ENCODE peak calls at places on chromosomes 7 and 10, in ten cellular contexts. S is Peyer's patch, P is IMR-90, X is sigmoid colon, T is A549, U is body of pancreas, W is heart left ventricle, K is HCT116, D is transverse colon, H is stomach. C is an unnamed sample.

GRCh38 chr10:6563075-6563474 is 17.0 kb downstream of the PRKCQ start:
- DNase-seq in S (no peak), P (no peak), X (no peak), T (no peak), U (no peak), W (no peak), K (no peak), D (no peak), H (no peak), C (no peak)

GRCh38 chr10:104299031-104299904 is 30.3 kb downstream of the GSTO2 start:
- DNase-seq in S (no peak), P (peak), X (no peak), T (no peak), U (no peak), W (peak), K (no peak), D (no peak), H (no peak), C (no peak)

GRCh38 chr10:118966131-118967125 is 63.1 kb upstream of the NANOS1 start:
- DNase-seq in S (no peak), P (no peak), X (no peak), T (no peak), U (no peak), W (peak), K (no peak), D (no peak), H (no peak), C (no peak)

GRCh38 chr7:90705391-90706066 is 109.4 kb downstream of the CDK14 start:
- DNase-seq in S (no peak), P (no peak), X (no peak), T (no peak), U (no peak), W (no peak), K (no peak), D (no peak), H (no peak), C (no peak)

GRCh38 chr10:23604613-23605012 is 165.7 kb downstream of the OTUD1 start:
- DNase-seq in S (no peak), P (no peak), X (no peak), T (no peak), U (no peak), W (no peak), K (no peak), D (no peak), H (no peak), C (no peak)

GRCh38 chr10:12483996-12484944 is 134.9 kb downstream of the CAMK1D start:
- DNase-seq in S (peak), P (no peak), X (no peak), T (no peak), U (no peak), W (no peak), K (no peak), D (no peak), H (no peak), C (no peak)

GRCh38 chr10:49707585-49707984 is 28.1 kb downstream of the C10orf53 start:
- DNase-seq in S (no peak), P (no peak), X (no peak), T (no peak), U (no peak), W (no peak), K (no peak), D (no peak), H (no peak), C (no peak)

GRCh38 chr10:19811517-19811916 is 4.7 kb upstream of the PLXDC2 start:
- DNase-seq in S (no peak), P (peak), X (peak), T (no peak), U (peak), W (no peak), K (no peak), D (no peak), H (no peak), C (no peak)

GRCh38 chr7:47940482-47941001 is 7.7 kb downstream of the PKD1L1 start:
- DNase-seq in S (no peak), P (peak), X (no peak), T (no peak), U (no peak), W (peak), K (no peak), D (peak), H (no peak), C (no peak)

GRCh38 chr10:88281592-88282268 is 301.4 kb downstream of the RNLS start:
- DNase-seq in S (no peak), P (peak), X (no peak), T (no peak), U (no peak), W (no peak), K (no peak), D (no peak), H (no peak), C (no peak)

GRCh38 chr10:60591119-60591518 is 187.2 kb upstream of the CDK1 start:
- DNase-seq in S (no peak), P (no peak), X (no peak), T (no peak), U (no peak), W (no peak), K (no peak), D (no peak), H (no peak), C (no peak)

GRCh38 chr7:155842496-155843265 is 30.4 kb upstream of the SHH start:
- DNase-seq in S (no peak), P (no peak), X (peak), T (no peak), U (no peak), W (no peak), K (no peak), D (no peak), H (peak), C (peak)

GRCh38 chr10:46325021-46325420 is 38.2 kb downstream of the ANTXRL start:
- DNase-seq in S (no peak), P (peak), X (no peak), T (no peak), U (no peak), W (no peak), K (no peak), D (no peak), H (no peak), C (no peak)

GRCh38 chr10:43842496-43842895 is 193.8 kb upstream of the ZNF32 start:
- DNase-seq in S (no peak), P (no peak), X (no peak), T (no peak), U (no peak), W (no peak), K (no peak), D (no peak), H (no peak), C (no peak)

GRCh38 chr7:132878228-132878919 is 203.5 kb downstream of the CHCHD3 start:
- DNase-seq in S (no peak), P (no peak), X (no peak), T (no peak), U (no peak), W (no peak), K (no peak), D (no peak), H (no peak), C (no peak)

GRCh38 chr7:111911166-111911961 is 294.8 kb downstream of the DOCK4 start:
- DNase-seq in S (no peak), P (no peak), X (no peak), T (no peak), U (no peak), W (no peak), K (no peak), D (no peak), H (no peak), C (no peak)

GRCh38 chr10:97039538-97040247 is 146.1 kb downstream of the SLIT1 start:
- DNase-seq in S (no peak), P (no peak), X (no peak), T (no peak), U (no peak), W (no peak), K (no peak), D (no peak), H (no peak), C (no peak)

GRCh38 chr10:67959839-67960476 is 75.5 kb downstream of the SIRT1 start:
- DNase-seq in S (no peak), P (no peak), X (no peak), T (no peak), U (no peak), W (no peak), K (no peak), D (no peak), H (no peak), C (no peak)

GRCh38 chr7:604038-604883 is 84.6 kb upstream of the PDGFA start:
- DNase-seq in S (peak), P (peak), X (peak), T (no peak), U (peak), W (peak), K (no peak), D (peak), H (peak), C (no peak)

GRCh38 chr10:46539596-46540411 is 16.7 kb downstream of the GPRIN2 start:
- DNase-seq in S (no peak), P (peak), X (no peak), T (peak), U (no peak), W (no peak), K (no peak), D (peak), H (peak), C (no peak)

GRCh38 chr7:18087687-18088078 is 60.0 kb upstream of the PRPS1L1 start:
- DNase-seq in S (no peak), P (no peak), X (no peak), T (no peak), U (peak), W (peak), K (no peak), D (no peak), H (no peak), C (no peak)

GRCh38 chr10:30384791-30385201 is 35.7 kb upstream of the MTPAP start:
- DNase-seq in S (no peak), P (peak), X (no peak), T (peak), U (peak), W (no peak), K (peak), D (no peak), H (no peak), C (no peak)

GRCh38 chr10:29756476-29756875 is 121.7 kb upstream of the SVIL start:
- DNase-seq in S (no peak), P (no peak), X (no peak), T (no peak), U (no peak), W (no peak), K (no peak), D (no peak), H (no peak), C (no peak)

DNA sequence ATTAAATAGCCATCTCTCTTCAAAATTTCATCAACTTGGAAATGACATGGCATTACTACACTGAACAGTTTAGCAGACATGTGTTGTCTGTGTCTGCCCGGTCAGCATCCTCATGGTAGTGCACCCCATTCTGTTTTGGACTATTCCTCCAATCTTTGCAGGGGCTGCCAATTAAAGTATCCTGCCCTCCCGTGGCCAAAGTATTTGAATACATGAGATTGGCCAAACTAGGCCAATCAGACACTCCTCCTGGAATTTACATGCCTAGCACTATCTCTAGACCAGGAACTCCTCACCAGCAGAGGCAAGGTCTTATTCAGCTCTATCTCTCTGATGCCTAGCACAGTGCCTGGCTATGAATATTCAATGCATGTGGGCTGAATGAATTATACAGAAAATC is 4.4 kb downstream of the SHTN1 start:
- DNase-seq in S (no peak), P (no peak), X (no peak), T (no peak), U (no peak), W (no peak), K (peak), D (no peak), H (no peak), C (no peak)
- TF ChIP-seq CTCF in S (no peak), P (no peak), X (no peak), T (no peak), U (no peak), W (no peak), K (no peak), D (no peak), H (no peak), C (no peak)

GRCh38 chr10:33336606-33337334 is 2.3 kb upstream of the NRP1 start:
- DNase-seq in S (no peak), P (no peak), X (peak), T (peak), U (peak), W (peak), K (no peak), D (peak), H (no peak), C (no peak)

GRCh38 chr10:33335550-33335799 is 1.0 kb upstream of the NRP1 start:
- DNase-seq in S (no peak), P (no peak), X (no peak), T (peak), U (no peak), W (no peak), K (no peak), D (peak), H (no peak), C (no peak)

GRCh38 chr10:33335800-33336605 is 1.5 kb upstream of the NRP1 start:
- DNase-seq in S (no peak), P (peak), X (peak), T (peak), U (peak), W (peak), K (no peak), D (peak), H (peak), C (peak)

GRCh38 chr10:33334839-33335549 is 527 bp upstream of the NRP1 start:
- DNase-seq in S (no peak), P (peak), X (peak), T (peak), U (peak), W (peak), K (peak), D (peak), H (peak), C (peak)

GRCh38 chr10:33337335-33337854 is 2.9 kb upstream of the NRP1 start:
- DNase-seq in S (no peak), P (peak), X (no peak), T (peak), U (peak), W (peak), K (no peak), D (no peak), H (no peak), C (no peak)
- H3K4me3 ChIP-seq in S (peak), P (peak), X (peak), T (peak), U (no peak), W (peak), K (no peak), D (peak), H (peak), C (peak)

GRCh38 chr10:122374246-122374858 is at the start of gene PLEKHA1:
- DNase-seq in S (peak), P (peak), X (peak), T (peak), U (peak), W (peak), K (peak), D (peak), H (peak), C (peak)
- TF ChIP-seq POLR2A in S (peak), P (no peak), X (no peak), T (peak), U (peak), W (no peak), K (no peak), D (no peak), H (no peak), C (no peak)

GRCh38 chr7:150753826-150754603 is 16.8 kb downstream of the GIMAP5 start:
- DNase-seq in S (no peak), P (no peak), X (no peak), T (no peak), U (no peak), W (no peak), K (no peak), D (no peak), H (no peak), C (no peak)
- TF ChIP-seq CTCF in S (peak), P (peak), X (no peak), T (no peak), U (no peak), W (peak), K (peak), D (no peak), H (no peak), C (no peak)

GRCh38 chr10:79353726-79354125 is 6.5 kb downstream of the PPIF start:
- DNase-seq in S (no peak), P (no peak), X (no peak), T (no peak), U (no peak), W (peak), K (no peak), D (no peak), H (no peak), C (no peak)

GRCh38 chr10:79350407-79351154 is 3.3 kb downstream of the PPIF start:
- DNase-seq in S (no peak), P (no peak), X (no peak), T (no peak), U (no peak), W (no peak), K (no peak), D (no peak), H (no peak), C (no peak)

GRCh38 chr10:79351332-79351731 is 4.1 kb downstream of the PPIF start:
- DNase-seq in S (no peak), P (no peak), X (no peak), T (no peak), U (no peak), W (peak), K (no peak), D (no peak), H (no peak), C (no peak)

GRCh38 chr10:79353000-79353406 is 5.7 kb downstream of the PPIF start:
- DNase-seq in S (no peak), P (no peak), X (no peak), T (no peak), U (no peak), W (peak), K (no peak), D (no peak), H (no peak), C (no peak)

DNA sequence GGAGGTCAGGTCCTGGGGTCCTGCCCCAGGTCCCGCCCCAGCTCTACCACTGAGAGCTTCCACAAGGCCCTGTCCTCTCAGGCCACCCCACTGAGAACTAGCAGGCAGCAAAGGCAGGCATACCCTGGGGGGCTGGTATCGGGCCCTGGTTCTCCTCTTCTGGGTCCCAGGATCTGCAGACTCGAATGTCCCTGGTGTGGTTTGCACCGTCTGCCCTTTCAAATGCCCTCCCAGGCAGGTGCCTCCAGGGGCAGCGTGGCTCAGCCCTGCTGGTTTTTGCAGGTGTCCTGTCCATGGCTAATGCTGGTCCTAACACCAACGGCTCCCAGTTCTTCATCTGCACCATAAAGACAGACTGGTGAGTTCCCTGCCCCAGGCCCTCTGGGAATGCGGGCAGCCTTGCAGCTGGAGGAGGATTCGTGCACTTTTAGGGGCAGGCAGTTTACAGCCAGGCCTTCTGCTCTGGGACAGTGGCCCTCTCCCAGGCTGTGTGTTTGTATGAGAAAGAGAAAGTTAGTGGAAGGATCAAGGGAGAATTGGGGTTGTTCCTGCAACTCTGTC is 4.8 kb downstream of the PPIF start:
- DNase-seq in S (no peak), P (no peak), X (no peak), T (no peak), U (no peak), W (peak), K (no peak), D (no peak), H (no peak), C (no peak)
- H3K4me3 ChIP-seq in S (no peak), P (no peak), X (no peak), T (no peak), U (no peak), W (no peak), K (no peak), D (no peak), H (no peak), C (no peak)

GRCh38 chr7:74093671-74094223 is 10.1 kb downstream of the LIMK1 start:
- DNase-seq in S (no peak), P (no peak), X (peak), T (no peak), U (no peak), W (no peak), K (no peak), D (no peak), H (no peak), C (no peak)
- TF ChIP-seq POLR2A in S (no peak), P (peak), X (no peak), T (no peak), U (no peak), W (no peak), K (no peak), D (peak), H (no peak), C (no peak)

GRCh38 chr7:136117539-136117938 is 140.4 kb upstream of the MTPN start:
- DNase-seq in S (no peak), P (no peak), X (no peak), T (no peak), U (no peak), W (no peak), K (no peak), D (no peak), H (no peak), C (no peak)

GRCh38 chr7:136116186-136116585 is 139.0 kb upstream of the MTPN start:
- DNase-seq in S (no peak), P (no peak), X (no peak), T (no peak), U (no peak), W (no peak), K (no peak), D (no peak), H (no peak), C (no peak)

DNA sequence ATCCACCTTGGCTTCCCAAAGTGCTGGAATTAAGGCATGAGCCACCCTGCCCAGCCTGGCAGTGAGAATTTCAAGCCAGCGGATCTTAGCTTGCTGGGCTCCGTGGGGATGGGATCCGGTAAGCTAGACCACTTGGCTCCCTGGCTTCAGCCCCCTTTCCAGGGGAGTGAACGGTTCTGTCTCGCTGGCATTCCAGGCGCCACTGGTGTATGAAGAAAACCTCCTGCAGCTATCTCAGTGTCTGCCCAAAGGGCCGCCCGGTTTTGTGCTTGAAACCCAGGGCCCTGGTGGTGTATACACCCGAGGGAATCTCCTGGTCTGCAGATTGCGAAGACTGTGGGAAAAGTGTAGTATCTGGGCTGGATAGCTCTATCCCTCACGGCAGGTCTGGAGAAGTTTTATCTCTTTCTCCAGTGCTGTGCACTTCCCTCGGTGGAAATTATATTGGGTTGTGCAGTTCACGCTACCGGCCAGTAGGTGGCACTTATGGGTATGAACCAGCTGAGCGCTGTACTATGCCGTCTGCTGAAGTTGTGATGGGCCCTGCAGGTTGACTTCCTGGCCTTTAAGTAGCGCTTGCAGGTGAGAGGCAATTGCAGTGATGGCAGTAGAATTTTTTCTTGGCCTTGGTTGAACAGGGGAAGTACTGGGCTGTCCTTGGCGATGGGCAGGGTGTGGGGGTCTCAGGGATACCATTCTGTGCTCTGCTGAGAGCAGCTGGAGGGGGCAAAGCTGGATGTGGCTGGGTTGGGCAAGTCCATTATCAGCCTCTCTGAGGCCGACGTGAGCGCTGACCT is 138.0 kb upstream of the MTPN start:
- DNase-seq in S (peak), P (peak), X (no peak), T (peak), U (peak), W (peak), K (peak), D (peak), H (peak), C (no peak)
- TF ChIP-seq CTCF in S (peak), P (peak), X (peak), T (peak), U (peak), W (peak), K (peak), D (peak), H (peak), C (peak)

GRCh38 chr10:99917963-99918825 is 91.6 kb downstream of the DNMBP start:
- DNase-seq in S (no peak), P (peak), X (peak), T (no peak), U (peak), W (peak), K (no peak), D (peak), H (no peak), C (no peak)
- H3K4me3 ChIP-seq in S (peak), P (peak), X (no peak), T (peak), U (no peak), W (peak), K (no peak), D (peak), H (peak), C (peak)